ENCODE peak calls at places on chromosomes 7 and 10, in four cellular contexts. D is kidney epithelial cell, F is AG04450, T is foreskin fibroblast. I is an unnamed sample.

GRCh38 chr10:133079836-133080682 is 7.7 kb upstream of the ADGRA1 start:
- DNase-seq in D (no peak), F (no peak), T (no peak), I (no peak)

GRCh38 chr10:1149793-1150637 is 93.8 kb downstream of the WDR37 start:
- DNase-seq in D (no peak), F (no peak), T (no peak), I (peak)

GRCh38 chr10:67549390-67549789 is 146.6 kb downstream of the CTNNA3 start:
- DNase-seq in D (no peak), F (peak), T (no peak), I (no peak)

GRCh38 chr7:106273009-106273695 is 11.6 kb downstream of the NAMPT start:
- DNase-seq in D (no peak), F (no peak), T (no peak), I (no peak)

GRCh38 chr10:43121444-43121843 is 16.8 kb upstream of the CSGALNACT2 start:
- DNase-seq in D (no peak), F (no peak), T (no peak), I (no peak)

GRCh38 chr7:28739826-28740225 is 218.3 kb downstream of the TRIL start:
- DNase-seq in D (no peak), F (no peak), T (no peak), I (no peak)

GRCh38 chr10:133276435-133277201 is at the start of gene ADAM8:
- DNase-seq in D (no peak), F (no peak), T (peak), I (no peak)

GRCh38 chr10:87771871-87772500 is 46.0 kb downstream of the ATAD1 start:
- DNase-seq in D (no peak), F (no peak), T (peak), I (no peak)

GRCh38 chr10:55766212-55766611 is 594.8 kb downstream of the ZWINT start:
- DNase-seq in D (no peak), F (no peak), T (no peak), I (no peak)

GRCh38 chr10:112382539-112383235 is 8.8 kb downstream of the ACSL5 start:
- DNase-seq in D (no peak), F (no peak), T (no peak), I (no peak)

GRCh38 chr7:36088553-36088952 is 64.5 kb upstream of the EEPD1 start:
- DNase-seq in D (no peak), F (no peak), T (no peak), I (no peak)

GRCh38 chr7:27161721-27162547 is 3.4 kb downstream of the HOXA9 start:
- DNase-seq in D (no peak), F (no peak), T (no peak), I (peak)

GRCh38 chr7:2553831-2554581 is 1.3 kb downstream of the BRAT1 start:
- DNase-seq in D (no peak), F (no peak), T (no peak), I (peak)

GRCh38 chr7:2555121-2556052 is at the start of gene BRAT1:
- DNase-seq in D (peak), F (peak), T (peak), I (peak)

GRCh38 chr7:2551418-2551817 is 3.9 kb downstream of the BRAT1 start:
- DNase-seq in D (no peak), F (no peak), T (no peak), I (peak)

GRCh38 chr7:2553108-2553507 is 2.2 kb downstream of the BRAT1 start:
- DNase-seq in D (no peak), F (no peak), T (no peak), I (peak)

DNA sequence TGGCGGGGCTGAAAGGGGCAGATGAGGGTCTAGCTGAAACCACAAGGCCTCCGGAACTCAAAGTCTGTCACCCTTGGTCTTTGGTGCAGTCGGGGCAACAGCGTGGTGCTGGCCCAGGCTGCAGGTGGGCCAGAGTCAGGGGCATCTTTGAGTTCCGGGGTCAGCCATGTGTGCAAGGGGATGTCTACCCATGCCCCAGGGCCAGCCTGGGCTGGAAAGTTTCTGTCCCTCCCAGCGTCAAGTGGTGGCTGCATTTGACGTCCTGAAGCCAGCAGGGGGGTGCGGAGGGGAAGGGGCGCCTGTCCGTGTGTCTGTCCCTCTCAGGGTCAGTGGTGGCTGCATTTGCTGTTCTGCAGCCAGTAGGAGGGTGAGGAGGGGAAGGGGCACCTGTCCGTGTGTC is 670 bp downstream of the BRAT1 start:
- DNase-seq in D (no peak), F (no peak), T (no peak), I (no peak)
- TF ChIP-seq CTCF in D (no peak), F (no peak), T (no peak), I (no peak)

DNA sequence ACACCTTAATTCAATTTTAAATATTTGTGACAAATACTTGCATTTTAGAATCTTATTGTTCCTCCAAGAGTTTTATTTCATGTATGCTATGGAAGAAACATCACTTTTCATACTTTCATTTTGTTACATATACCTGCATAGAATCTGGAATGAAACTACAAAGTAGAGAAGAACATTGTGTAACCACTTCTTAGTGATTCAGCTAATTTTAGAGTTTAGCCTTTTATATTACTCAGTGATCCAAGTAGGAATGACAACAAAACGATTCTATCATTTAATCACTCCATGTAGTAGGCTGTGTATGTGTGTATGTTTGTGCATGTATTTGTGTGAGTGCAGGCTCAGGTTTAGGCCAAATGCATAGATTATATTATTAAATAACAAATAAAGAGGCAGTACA is 14.4 kb upstream of the SEMA3A start:
- DNase-seq in D (no peak), F (no peak), T (no peak), I (no peak)
- TF ChIP-seq CTCF in D (no peak), F (no peak), T (no peak), I (no peak)

DNA sequence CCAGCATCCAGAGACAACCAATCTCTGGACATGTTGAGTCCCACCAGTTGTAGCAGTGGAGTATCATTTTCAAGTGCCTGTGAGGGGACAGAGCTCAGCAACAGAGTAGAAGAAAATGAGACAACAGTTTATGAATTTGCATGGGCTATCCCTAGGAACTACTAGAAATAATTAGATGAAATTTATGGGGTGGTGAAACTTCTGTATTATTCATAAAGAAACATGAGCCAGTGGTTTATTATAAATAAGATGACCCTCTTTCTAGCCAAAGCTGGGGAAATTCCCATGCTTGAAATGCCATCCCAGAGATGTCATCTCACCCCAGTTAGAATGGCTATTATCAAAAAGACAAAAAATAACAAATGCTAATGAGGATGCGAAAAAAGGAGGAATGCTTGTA is 55.1 kb upstream of the ITGB8 start:
- DNase-seq in D (no peak), F (no peak), T (peak), I (no peak)
- TF ChIP-seq CTCF in D (no peak), F (no peak), T (no peak), I (no peak)

GRCh38 chr7:75962607-75963382 is 31.6 kb downstream of the TMEM120A start:
- DNase-seq in D (no peak), F (peak), T (peak), I (no peak)

GRCh38 chr7:75960372-75960771 is 34.0 kb downstream of the TMEM120A start:
- DNase-seq in D (no peak), F (no peak), T (no peak), I (no peak)

GRCh38 chr7:75963383-75963995 is 30.9 kb downstream of the TMEM120A start:
- DNase-seq in D (no peak), F (no peak), T (no peak), I (no peak)

GRCh38 chr7:75958802-75959543 is 35.4 kb downstream of the TMEM120A start:
- DNase-seq in D (no peak), F (no peak), T (no peak), I (no peak)

DNA sequence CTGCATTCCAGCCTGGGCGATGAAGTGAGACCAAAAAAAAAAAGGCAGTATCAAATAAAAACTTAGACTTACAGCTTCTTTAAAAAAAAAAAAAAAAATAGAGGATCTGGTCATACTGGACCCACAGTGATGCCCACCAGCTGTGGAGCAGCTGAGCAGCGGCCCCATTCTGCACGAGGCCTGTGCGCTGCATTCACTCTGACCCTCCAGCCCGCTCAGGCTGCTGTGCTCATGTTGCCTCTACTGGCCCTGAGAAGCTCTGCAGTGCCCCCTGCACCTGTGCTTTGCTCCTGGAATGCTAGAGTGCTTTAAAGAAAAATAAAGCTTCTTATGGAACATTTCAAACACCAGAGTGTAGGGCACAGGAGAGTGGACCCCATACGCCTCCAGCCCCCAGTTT is 33.2 kb downstream of the TMEM120A start:
- DNase-seq in D (no peak), F (no peak), T (no peak), I (no peak)
- TF ChIP-seq CTCF in D (peak), F (peak), T (no peak), I (peak)

GRCh38 chr7:33901847-33902246 is 3.5 kb upstream of the BMPER start:
- DNase-seq in D (no peak), F (no peak), T (no peak), I (no peak)
- TF ChIP-seq CTCF in D (no peak), F (no peak), T (no peak), I (no peak)

GRCh38 chr10:99370993-99371392 is 41.8 kb downstream of the CNNM1 start:
- DNase-seq in D (no peak), F (no peak), T (peak), I (no peak)
- TF ChIP-seq CTCF in D (peak), F (peak), T (peak), I (peak)

I was measured in chondrocyte.